ENCODE peak calls at places on chromosomes 12 and 14, in eight cellular contexts. N is endothelial cell of umbilical vein, J is mammary epithelial cell, Y is fibroblast of lung, P is HCT116, O is PC-9, E is astrocyte, V is hepatocyte. A is an unnamed sample.

GRCh38 chr14:74176404-74176788 is 62.9 kb upstream of the VSX2 start:
- DNase-seq in N (no peak), J (no peak), Y (no peak), P (no peak), O (no peak), E (no peak), V (no peak), A (no peak)

GRCh38 chr12:110109037-110109836 is 14.9 kb upstream of the IFT81 start:
- DNase-seq in N (peak), J (peak), Y (peak), P (no peak), O (peak), E (peak), V (peak), A (no peak)

GRCh38 chr14:49687942-49688700 is at the start of gene POLE2:
- DNase-seq in N (peak), J (peak), Y (peak), P (peak), O (peak), E (peak), V (peak), A (peak)

GRCh38 chr12:29149691-29150382 is 759 bp downstream of the FAR2 start:
- DNase-seq in N (no peak), J (no peak), Y (no peak), P (no peak), O (peak), E (no peak), V (no peak), A (no peak)

GRCh38 chr12:114812858-114813761 is 129.1 kb upstream of the TBX3 start:
- DNase-seq in N (no peak), J (no peak), Y (peak), P (no peak), O (no peak), E (peak), V (peak), A (no peak)

GRCh38 chr12:122909442-122910288 is 13.7 kb upstream of the VPS37B start:
- DNase-seq in N (no peak), J (no peak), Y (no peak), P (no peak), O (peak), E (no peak), V (no peak), A (peak)

GRCh38 chr14:64410084-64410774 is 22.1 kb downstream of the MTHFD1 start:
- DNase-seq in N (no peak), J (peak), Y (peak), P (no peak), O (peak), E (peak), V (no peak), A (no peak)

GRCh38 chr12:127779301-127780045 is 487.5 kb upstream of the TMEM132C start:
- DNase-seq in N (no peak), J (no peak), Y (peak), P (no peak), O (no peak), E (peak), V (no peak), A (no peak)

GRCh38 chr12:28925726-28926376 is 223.2 kb upstream of the FAR2 start:
- DNase-seq in N (no peak), J (no peak), Y (peak), P (no peak), O (no peak), E (peak), V (no peak), A (no peak)

GRCh38 chr12:91918431-91918830 is 227.2 kb downstream of the BTG1 start:
- DNase-seq in N (no peak), J (no peak), Y (no peak), P (no peak), O (no peak), E (no peak), V (no peak), A (no peak)

GRCh38 chr12:106914796-106915634 is 40.7 kb upstream of the TMEM263 start:
- DNase-seq in N (no peak), J (no peak), Y (no peak), P (no peak), O (no peak), E (no peak), V (no peak), A (no peak)

GRCh38 chr12:95150501-95150900 is 66.8 kb downstream of the FGD6 start:
- DNase-seq in N (no peak), J (no peak), Y (no peak), P (no peak), O (no peak), E (no peak), V (no peak), A (no peak)

GRCh38 chr14:77102154-77102553 is 4.1 kb downstream of the CIPC start:
- DNase-seq in N (no peak), J (no peak), Y (no peak), P (no peak), O (no peak), E (no peak), V (no peak), A (no peak)

GRCh38 chr12:75591628-75592027 is 80.2 kb upstream of the KRR1 start:
- DNase-seq in N (no peak), J (no peak), Y (no peak), P (no peak), O (no peak), E (no peak), V (no peak), A (peak)

GRCh38 chr12:22543246-22544037 is 900 bp downstream of the C2CD5 start:
- DNase-seq in N (peak), J (peak), Y (peak), P (no peak), O (peak), E (peak), V (peak), A (no peak)

GRCh38 chr12:58171914-58172313 is 230.5 kb downstream of the ATP23 start:
- DNase-seq in N (peak), J (no peak), Y (peak), P (no peak), O (no peak), E (peak), V (no peak), A (no peak)

GRCh38 chr12:8844665-8845064 is 22.2 kb downstream of the A2ML1 start:
- DNase-seq in N (no peak), J (no peak), Y (peak), P (no peak), O (no peak), E (peak), V (no peak), A (no peak)

GRCh38 chr14:39957987-39958386 is 525.8 kb upstream of the FBXO33 start:
- DNase-seq in N (no peak), J (no peak), Y (no peak), P (no peak), O (no peak), E (no peak), V (no peak), A (no peak)

GRCh38 chr14:102575479-102576428 is 16.7 kb upstream of the RCOR1 start:
- DNase-seq in N (no peak), J (no peak), Y (no peak), P (no peak), O (no peak), E (no peak), V (no peak), A (peak)

GRCh38 chr14:41749425-41749824 is 142.7 kb downstream of the LRFN5 start:
- DNase-seq in N (no peak), J (no peak), Y (peak), P (no peak), O (no peak), E (peak), V (no peak), A (peak)

DNA sequence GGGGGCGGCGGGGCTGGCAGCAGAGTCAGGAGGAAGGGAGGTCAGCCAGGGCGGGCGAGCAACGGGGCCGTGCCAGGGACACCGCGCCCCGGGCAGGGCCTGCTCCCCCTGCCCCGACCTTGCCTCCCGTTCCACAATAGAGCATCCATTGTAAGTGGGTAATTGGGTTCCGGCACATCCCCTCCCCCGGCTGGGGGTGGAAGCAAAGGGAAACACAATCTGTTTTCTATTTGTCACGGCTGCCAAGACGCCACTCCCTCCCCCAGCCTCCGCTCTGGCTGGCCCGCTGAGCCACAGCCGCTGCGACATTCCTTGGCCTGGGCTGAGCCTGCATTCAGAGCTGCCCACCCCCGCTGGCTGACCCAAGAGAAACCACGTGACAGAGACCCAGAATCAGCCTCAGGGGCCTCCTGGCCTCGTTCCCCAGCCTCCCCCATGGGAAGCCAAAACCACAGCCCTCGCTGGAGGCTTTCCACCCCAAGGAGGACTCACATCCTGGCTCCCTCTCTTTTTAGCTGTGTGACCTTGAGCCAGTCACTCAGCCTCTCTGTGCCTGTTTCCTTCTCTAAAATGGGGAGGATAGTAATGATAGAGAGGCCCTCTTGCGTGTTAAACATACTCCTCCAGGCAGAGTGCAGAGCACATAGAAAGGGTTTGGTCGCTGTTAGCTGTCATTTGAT is 117.6 kb downstream of the SCARB1 start:
- DNase-seq in N (peak), J (peak), Y (peak), P (peak), O (peak), E (peak), V (peak), A (peak)
- TF ChIP-seq CTCF in N (no peak), J (no peak), Y (no peak), P (no peak), O (no peak), E (no peak), V (no peak), A (no peak)

GRCh38 chr12:63150255-63151060 is 543 bp downstream of the AVPR1A start:
- DNase-seq in N (no peak), J (no peak), Y (no peak), P (no peak), O (no peak), E (no peak), V (peak), A (peak)
- TF ChIP-seq EZH2 in N (no peak), J (peak), Y (peak), P (no peak), O (no peak), E (peak), V (peak), A (no peak)

DNA sequence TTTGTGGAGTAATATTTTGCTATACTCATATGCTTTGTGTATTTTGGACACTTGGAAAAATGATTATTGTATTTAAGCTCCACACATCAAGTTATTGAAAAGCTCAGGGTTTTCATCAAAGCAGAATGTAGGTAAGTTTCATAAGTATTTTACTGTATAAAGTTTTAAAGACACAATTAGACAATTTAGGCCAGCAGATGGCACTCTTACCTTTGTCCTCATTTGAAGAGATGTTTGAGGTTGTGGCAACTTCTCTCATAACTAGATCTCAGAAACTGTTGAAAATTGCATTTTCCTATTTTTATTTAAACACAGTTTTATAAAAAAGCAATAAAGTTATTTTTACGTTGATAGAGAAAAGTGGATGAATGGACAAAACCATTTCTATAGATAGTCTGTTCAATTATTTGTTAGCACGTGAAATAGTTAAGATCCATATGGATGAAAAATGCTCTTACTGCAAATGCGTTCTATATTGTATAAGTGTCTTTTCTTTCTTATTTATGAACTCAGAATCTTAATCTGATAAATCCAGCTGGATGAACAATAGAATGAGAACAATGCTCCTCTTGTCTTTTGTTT is 300.0 kb downstream of the AEBP2 start:
- DNase-seq in N (peak), J (peak), Y (peak), P (peak), O (peak), E (peak), V (peak), A (peak)
- TF ChIP-seq CTCF in N (peak), J (peak), Y (peak), P (peak), O (peak), E (peak), V (peak), A (peak)

GRCh38 chr12:48978741-48979601 is 849 bp downstream of the WNT1 start:
- DNase-seq in N (no peak), J (no peak), Y (no peak), P (no peak), O (no peak), E (no peak), V (no peak), A (no peak)
- TF ChIP-seq EZH2 in N (peak), J (peak), Y (peak), P (no peak), O (peak), E (peak), V (peak), A (peak)

GRCh38 chr14:78356406-78356805 is 186.2 kb downstream of the NRXN3 start:
- DNase-seq in N (no peak), J (no peak), Y (no peak), P (no peak), O (no peak), E (no peak), V (no peak), A (no peak)
- TF ChIP-seq CTCF in N (no peak), J (no peak), Y (no peak), P (no peak), O (no peak), E (no peak), V (no peak), A (no peak)

DNA sequence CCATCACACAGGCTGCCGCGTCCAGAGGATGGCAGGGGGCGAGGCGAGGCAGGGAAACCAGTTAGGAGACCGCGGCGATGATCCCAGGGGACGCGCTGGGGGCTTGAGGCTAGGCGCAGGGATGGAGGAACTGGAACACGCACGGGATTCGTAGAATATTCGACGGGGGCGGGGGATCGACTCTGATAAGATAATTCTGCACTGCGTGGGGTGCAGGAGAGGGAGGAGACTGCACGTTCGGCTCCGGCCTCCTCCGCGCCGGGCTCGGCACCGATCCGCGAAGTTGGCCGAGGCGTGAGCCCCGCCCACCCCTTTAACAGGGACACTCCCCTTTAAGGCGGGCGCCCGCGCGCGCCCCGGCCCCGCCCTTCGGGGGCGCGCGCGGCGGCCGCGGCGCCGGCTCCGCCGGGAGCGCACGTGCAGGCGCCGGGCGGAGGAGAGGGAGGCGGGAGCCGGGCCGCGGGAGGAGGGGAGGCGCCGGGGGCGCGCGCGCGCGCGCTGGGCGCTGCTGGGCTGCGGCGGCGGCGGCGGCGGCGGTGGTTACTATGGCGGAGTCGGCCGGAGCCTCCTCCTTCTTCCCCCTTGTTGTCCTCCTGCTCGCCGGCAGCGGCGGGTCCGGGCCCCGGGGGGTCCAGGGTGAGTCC is at the start of gene ACVR1B:
- DNase-seq in N (peak), J (peak), Y (peak), P (peak), O (peak), E (peak), V (peak), A (peak)
- TF ChIP-seq EZH2 in N (no peak), J (no peak), Y (no peak), P (no peak), O (no peak), E (no peak), V (no peak), A (no peak)

DNA sequence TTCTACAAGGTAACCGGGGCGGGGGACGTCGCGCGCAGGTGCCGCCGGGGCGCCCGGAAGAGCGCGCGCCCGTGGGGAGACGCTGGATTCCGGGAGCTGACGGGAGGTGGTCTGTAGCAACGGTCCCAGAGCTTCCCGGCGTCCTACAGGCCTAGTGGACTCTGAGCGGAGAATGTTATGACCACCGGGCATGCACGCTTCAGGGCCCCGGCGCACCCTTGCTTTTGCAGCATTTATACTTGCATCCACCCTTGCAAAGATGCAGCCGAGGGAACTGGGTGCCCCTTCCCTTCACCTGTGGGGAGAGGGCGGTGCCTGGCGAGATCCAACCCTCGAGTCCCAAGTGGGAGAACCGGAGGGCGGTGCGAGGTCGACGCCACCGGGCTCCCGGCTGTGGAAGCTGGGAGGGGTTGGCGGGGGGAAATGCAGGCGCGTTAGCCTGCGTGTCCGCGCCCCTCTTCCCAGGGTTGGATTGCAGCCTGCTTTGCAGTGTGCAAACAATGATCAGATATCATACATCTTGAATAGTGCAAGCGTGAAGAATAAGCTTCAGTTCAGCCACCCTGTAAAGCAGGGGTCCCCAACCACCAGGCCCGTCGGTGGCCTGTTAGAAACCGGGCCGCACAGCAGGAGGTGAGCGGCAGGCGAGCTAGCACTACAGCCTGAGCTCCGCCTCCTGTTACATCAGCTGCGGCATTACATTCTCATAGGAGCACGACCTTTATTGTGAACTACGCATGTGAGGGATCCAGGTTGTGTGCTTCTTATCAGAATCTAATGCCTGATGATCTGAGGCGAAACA is 576 bp downstream of the ERP29 start:
- DNase-seq in N (peak), J (peak), Y (peak), P (peak), O (peak), E (peak), V (peak), A (peak)
- TF ChIP-seq CTCF in N (no peak), J (no peak), Y (no peak), P (no peak), O (no peak), E (no peak), V (no peak), A (peak)

DNA sequence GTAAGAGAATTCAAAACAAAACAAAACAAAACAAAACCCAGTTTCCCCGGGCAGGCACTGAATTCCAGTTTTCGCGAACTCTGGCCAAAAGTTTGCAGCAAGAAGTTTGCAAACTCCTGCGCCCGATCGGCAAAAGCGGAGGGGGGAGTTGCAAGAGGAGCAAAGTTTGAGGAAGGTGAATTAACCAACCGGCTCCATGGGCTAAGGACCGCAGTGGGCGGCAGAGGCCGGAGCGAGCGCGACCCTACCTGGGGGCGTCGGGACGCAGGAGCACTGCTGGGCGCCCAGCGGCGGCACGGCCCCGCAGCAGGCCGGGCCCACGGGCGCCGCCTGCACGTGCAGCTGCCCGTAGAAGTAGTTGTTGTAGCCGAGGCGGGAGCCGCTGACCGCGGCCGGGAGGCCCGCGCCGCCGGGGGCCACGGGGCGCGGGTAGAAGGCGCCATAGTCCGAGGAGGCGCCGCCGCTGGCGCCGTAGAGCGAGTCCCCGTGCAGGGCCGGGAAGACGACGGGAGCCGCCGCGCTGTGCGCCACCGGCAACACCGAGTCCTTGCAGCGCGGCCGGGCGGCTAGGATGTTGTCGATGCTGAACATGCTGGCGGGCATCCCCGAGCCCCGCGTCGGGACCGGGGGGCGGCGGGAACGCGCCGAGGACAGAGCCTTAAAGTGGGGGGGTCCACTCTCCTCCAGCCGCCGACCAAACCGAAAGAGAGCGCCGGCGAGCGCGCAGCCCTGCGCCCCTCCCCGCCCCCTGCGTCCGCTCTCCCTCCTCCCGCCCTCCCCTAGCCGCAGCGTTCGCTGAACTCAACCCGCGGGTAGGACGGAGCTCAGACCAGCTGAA is at the start of gene GSC:
- DNase-seq in N (peak), J (peak), Y (peak), P (no peak), O (no peak), E (peak), V (peak), A (peak)
- TF ChIP-seq EZH2 in N (peak), J (no peak), Y (peak), P (no peak), O (no peak), E (peak), V (no peak), A (peak)

A was measured in A673.